ENCODE peak calls at places on chromosomes 7 and 10, in ten cellular contexts. G is transverse colon; Y is NCI-H774; X is stimulated activated CD4-positive, alpha-beta T cell treated with anti-CD3 and anti-CD28 coated beads, Interleukin-2, amount 100 ng/mL, for 24 hours; I is AG08395; A is coronary artery; R is stimulated activated CD8-positive, alpha-beta memory T cell treated with anti-CD3 and anti-CD28 coated beads, Interleukin-4, amount 100 ng/mL, for 24 hours; C is RCC 7860; F is nephron progenitor cell; B is HT1080. M is an unnamed sample.

GRCh38 chr7:127437772-127438330 is 45.3 kb upstream of the ZNF800 start:
- DNase-seq in G (no peak), Y (no peak), X (no peak), I (peak), A (no peak), R (no peak), C (peak), F (no peak), B (peak), M (no peak)

GRCh38 chr10:132078746-132079345 is 13.1 kb downstream of the JAKMIP3 start:
- DNase-seq in G (no peak), Y (no peak), X (no peak), I (no peak), A (peak), R (no peak), C (no peak), F (no peak), B (no peak), M (no peak)

GRCh38 chr7:18081617-18082016 is 54.0 kb upstream of the PRPS1L1 start:
- DNase-seq in G (no peak), Y (no peak), X (no peak), I (no peak), A (no peak), R (no peak), C (no peak), F (no peak), B (no peak), M (no peak)

GRCh38 chr7:36047254-36047653 is 105.8 kb upstream of the EEPD1 start:
- DNase-seq in G (no peak), Y (no peak), X (no peak), I (no peak), A (no peak), R (no peak), C (no peak), F (no peak), B (no peak), M (peak)

GRCh38 chr7:76352193-76352592 is 6.6 kb downstream of the YWHAG start:
- DNase-seq in G (no peak), Y (no peak), X (no peak), I (no peak), A (no peak), R (no peak), C (no peak), F (no peak), B (no peak), M (no peak)

GRCh38 chr10:121772406-121772805 is 155.4 kb downstream of the ATE1 start:
- DNase-seq in G (no peak), Y (no peak), X (no peak), I (peak), A (no peak), R (no peak), C (no peak), F (no peak), B (no peak), M (no peak)

GRCh38 chr10:130137077-130137448 is 872 bp downstream of the GLRX3 start:
- DNase-seq in G (no peak), Y (no peak), X (no peak), I (peak), A (no peak), R (no peak), C (peak), F (no peak), B (peak), M (no peak)

GRCh38 chr7:157413881-157414701 is 77.3 kb downstream of the DNAJB6 start:
- DNase-seq in G (no peak), Y (no peak), X (no peak), I (no peak), A (no peak), R (no peak), C (no peak), F (no peak), B (no peak), M (no peak)

GRCh38 chr7:26853788-26854393 is 10.5 kb downstream of the SKAP2 start:
- DNase-seq in G (no peak), Y (no peak), X (no peak), I (peak), A (no peak), R (no peak), C (peak), F (no peak), B (peak), M (no peak)

GRCh38 chr7:70361821-70362220 is 763.5 kb downstream of the AUTS2 start:
- DNase-seq in G (no peak), Y (no peak), X (no peak), I (no peak), A (no peak), R (no peak), C (no peak), F (no peak), B (no peak), M (no peak)

GRCh38 chr10:86970887-86971145 is 2.5 kb downstream of the ADIRF start:
- DNase-seq in G (no peak), Y (no peak), X (no peak), I (no peak), A (no peak), R (no peak), C (no peak), F (no peak), B (no peak), M (no peak)

GRCh38 chr10:52551036-52551435 is 221.5 kb downstream of the MBL2 start:
- DNase-seq in G (no peak), Y (no peak), X (no peak), I (no peak), A (no peak), R (no peak), C (no peak), F (no peak), B (no peak), M (no peak)

GRCh38 chr7:70098905-70099672 is 500.8 kb downstream of the AUTS2 start:
- DNase-seq in G (no peak), Y (no peak), X (no peak), I (peak), A (no peak), R (no peak), C (no peak), F (no peak), B (no peak), M (no peak)

GRCh38 chr7:25781704-25782103 is 370.3 kb upstream of the NFE2L3 start:
- DNase-seq in G (no peak), Y (no peak), X (no peak), I (no peak), A (no peak), R (no peak), C (no peak), F (no peak), B (no peak), M (no peak)

GRCh38 chr7:100444311-100445278 is 8.3 kb upstream of the PPP1R35 start:
- DNase-seq in G (peak), Y (no peak), X (no peak), I (peak), A (peak), R (no peak), C (peak), F (no peak), B (peak), M (no peak)

GRCh38 chr10:31820794-31821369 is 107.7 kb downstream of the ARHGAP12 start:
- DNase-seq in G (no peak), Y (no peak), X (no peak), I (no peak), A (no peak), R (no peak), C (no peak), F (no peak), B (no peak), M (no peak)

GRCh38 chr7:121908042-121908441 is 35.1 kb downstream of the PTPRZ1 start:
- DNase-seq in G (no peak), Y (no peak), X (no peak), I (no peak), A (no peak), R (no peak), C (no peak), F (no peak), B (no peak), M (no peak)

GRCh38 chr7:22858640-22859561 is 36.3 kb upstream of the TOMM7 start:
- DNase-seq in G (no peak), Y (no peak), X (no peak), I (peak), A (no peak), R (no peak), C (peak), F (no peak), B (peak), M (no peak)

GRCh38 chr10:116748041-116748440 is 5.7 kb upstream of the HSPA12A start:
- DNase-seq in G (peak), Y (no peak), X (no peak), I (peak), A (no peak), R (no peak), C (peak), F (no peak), B (peak), M (no peak)

GRCh38 chr7:82598958-82599357 is 155.4 kb upstream of the CACNA2D1 start:
- DNase-seq in G (no peak), Y (no peak), X (no peak), I (peak), A (no peak), R (no peak), C (no peak), F (no peak), B (peak), M (no peak)

GRCh38 chr10:99981581-99982199 is 28.1 kb downstream of the DNMBP start:
- DNase-seq in G (no peak), Y (no peak), X (no peak), I (no peak), A (no peak), R (no peak), C (no peak), F (no peak), B (no peak), M (no peak)

GRCh38 chr10:11886851-11887250 is 63.7 kb downstream of the PROSER2 start:
- DNase-seq in G (no peak), Y (no peak), X (no peak), I (no peak), A (no peak), R (no peak), C (peak), F (no peak), B (no peak), M (no peak)

GRCh38 chr7:36690514-36691187 is 33.6 kb downstream of the AOAH start:
- DNase-seq in G (no peak), Y (no peak), X (no peak), I (no peak), A (no peak), R (no peak), C (no peak), F (no peak), B (peak), M (no peak)

GRCh38 chr10:50375051-50375452 is 123.7 kb upstream of the ASAH2 start:
- DNase-seq in G (no peak), Y (no peak), X (no peak), I (no peak), A (no peak), R (no peak), C (peak), F (no peak), B (peak), M (no peak)

GRCh38 chr7:103715376-103716110 is 269.5 kb upstream of the SLC26A5 start:
- DNase-seq in G (no peak), Y (no peak), X (no peak), I (no peak), A (no peak), R (no peak), C (no peak), F (no peak), B (no peak), M (peak)